ENCODE peak calls at places on chromosomes 7 and 10, in ten cellular contexts. One of them, this sample, is unnamed. For H3K9me3, the result is how much of the 10 kb centered on the place peaks cover.

GRCh38 chr10:122445904-122446303 is 8.5 kb upstream of the ARMS2 start:
- DNase-seq in aorta: no peak
- DNase-seq in astrocyte: no peak
- DNase-seq in CD4-positive, CD25-positive, alpha-beta regulatory T cell: no peak
- DNase-seq in Panc1: no peak
- DNase-seq in lung: no peak
- DNase-seq in OCI-LY7: no peak
- DNase-seq in effector memory CD4-positive, alpha-beta T cell: no peak
- DNase-seq in IMR-90: no peak
- DNase-seq in suprapubic skin: no peak
- DNase-seq in this sample: peak

GRCh38 chr7:99184468-99185225 is 23.3 kb downstream of the KPNA7 start:
- DNase-seq in aorta: no peak
- DNase-seq in astrocyte: no peak
- DNase-seq in CD4-positive, CD25-positive, alpha-beta regulatory T cell: no peak
- DNase-seq in Panc1: no peak
- DNase-seq in lung: peak
- DNase-seq in OCI-LY7: no peak
- DNase-seq in effector memory CD4-positive, alpha-beta T cell: no peak
- DNase-seq in IMR-90: no peak
- DNase-seq in suprapubic skin: no peak
- DNase-seq in this sample: no peak

GRCh38 chr7:33921216-33921938 is 16.0 kb downstream of the BMPER start:
- DNase-seq in aorta: no peak
- DNase-seq in astrocyte: no peak
- DNase-seq in CD4-positive, CD25-positive, alpha-beta regulatory T cell: no peak
- DNase-seq in Panc1: no peak
- DNase-seq in lung: no peak
- DNase-seq in OCI-LY7: no peak
- DNase-seq in effector memory CD4-positive, alpha-beta T cell: no peak
- DNase-seq in IMR-90: peak
- DNase-seq in suprapubic skin: no peak
- DNase-seq in this sample: peak

GRCh38 chr7:45015313-45015712 is 15.3 kb downstream of the CCM2 start:
- DNase-seq in aorta: peak
- DNase-seq in astrocyte: no peak
- DNase-seq in CD4-positive, CD25-positive, alpha-beta regulatory T cell: no peak
- DNase-seq in Panc1: no peak
- DNase-seq in lung: no peak
- DNase-seq in OCI-LY7: no peak
- DNase-seq in effector memory CD4-positive, alpha-beta T cell: no peak
- DNase-seq in IMR-90: no peak
- DNase-seq in suprapubic skin: no peak
- DNase-seq in this sample: no peak

GRCh38 chr7:8274589-8274988 is 12.6 kb upstream of the ICA1 start:
- DNase-seq in aorta: no peak
- DNase-seq in astrocyte: peak
- DNase-seq in CD4-positive, CD25-positive, alpha-beta regulatory T cell: no peak
- DNase-seq in Panc1: no peak
- DNase-seq in lung: no peak
- DNase-seq in OCI-LY7: no peak
- DNase-seq in effector memory CD4-positive, alpha-beta T cell: no peak
- DNase-seq in IMR-90: no peak
- DNase-seq in suprapubic skin: no peak
- DNase-seq in this sample: no peak

GRCh38 chr10:78605800-78606350 is 462.9 kb upstream of the ZMIZ1 start:
- DNase-seq in aorta: no peak
- DNase-seq in astrocyte: no peak
- DNase-seq in CD4-positive, CD25-positive, alpha-beta regulatory T cell: no peak
- DNase-seq in Panc1: peak
- DNase-seq in lung: no peak
- DNase-seq in OCI-LY7: peak
- DNase-seq in effector memory CD4-positive, alpha-beta T cell: no peak
- DNase-seq in IMR-90: no peak
- DNase-seq in suprapubic skin: no peak
- DNase-seq in this sample: peak

GRCh38 chr7:2198206-2198605 is 34.5 kb downstream of the MAD1L1 start:
- DNase-seq in aorta: no peak
- DNase-seq in astrocyte: no peak
- DNase-seq in CD4-positive, CD25-positive, alpha-beta regulatory T cell: no peak
- DNase-seq in Panc1: no peak
- DNase-seq in lung: peak
- DNase-seq in OCI-LY7: no peak
- DNase-seq in effector memory CD4-positive, alpha-beta T cell: no peak
- DNase-seq in IMR-90: no peak
- DNase-seq in suprapubic skin: no peak
- DNase-seq in this sample: no peak

GRCh38 chr10:35336084-35336831 is at the start of gene CCNY:
- DNase-seq in aorta: peak
- DNase-seq in astrocyte: peak
- DNase-seq in CD4-positive, CD25-positive, alpha-beta regulatory T cell: peak
- DNase-seq in Panc1: no peak
- DNase-seq in lung: peak
- DNase-seq in OCI-LY7: peak
- DNase-seq in effector memory CD4-positive, alpha-beta T cell: peak
- DNase-seq in IMR-90: peak
- DNase-seq in suprapubic skin: peak
- DNase-seq in this sample: peak

GRCh38 chr10:128110339-128110738 is 15.9 kb downstream of the MKI67 start:
- DNase-seq in aorta: no peak
- DNase-seq in astrocyte: no peak
- DNase-seq in CD4-positive, CD25-positive, alpha-beta regulatory T cell: no peak
- DNase-seq in Panc1: no peak
- DNase-seq in lung: no peak
- DNase-seq in OCI-LY7: no peak
- DNase-seq in effector memory CD4-positive, alpha-beta T cell: no peak
- DNase-seq in IMR-90: no peak
- DNase-seq in suprapubic skin: no peak
- DNase-seq in this sample: no peak

GRCh38 chr10:70162892-70163201 is 7.5 kb downstream of the SAR1A start:
- DNase-seq in aorta: no peak
- DNase-seq in astrocyte: no peak
- DNase-seq in CD4-positive, CD25-positive, alpha-beta regulatory T cell: no peak
- DNase-seq in Panc1: no peak
- DNase-seq in lung: no peak
- DNase-seq in OCI-LY7: no peak
- DNase-seq in effector memory CD4-positive, alpha-beta T cell: no peak
- DNase-seq in IMR-90: no peak
- DNase-seq in suprapubic skin: no peak
- DNase-seq in this sample: no peak

GRCh38 chr7:82810558-82811259 is 352.0 kb downstream of the PCLO start:
- DNase-seq in aorta: no peak
- DNase-seq in astrocyte: peak
- DNase-seq in CD4-positive, CD25-positive, alpha-beta regulatory T cell: no peak
- DNase-seq in Panc1: peak
- DNase-seq in lung: no peak
- DNase-seq in OCI-LY7: peak
- DNase-seq in effector memory CD4-positive, alpha-beta T cell: no peak
- DNase-seq in IMR-90: peak
- DNase-seq in suprapubic skin: no peak
- DNase-seq in this sample: no peak

GRCh38 chr7:158054081-158054480 is 533.5 kb downstream of the PTPRN2 start:
- DNase-seq in aorta: peak
- DNase-seq in astrocyte: no peak
- DNase-seq in CD4-positive, CD25-positive, alpha-beta regulatory T cell: no peak
- DNase-seq in Panc1: no peak
- DNase-seq in lung: no peak
- DNase-seq in OCI-LY7: no peak
- DNase-seq in effector memory CD4-positive, alpha-beta T cell: no peak
- DNase-seq in IMR-90: no peak
- DNase-seq in suprapubic skin: no peak
- DNase-seq in this sample: no peak

GRCh38 chr7:158050441-158051371 is 536.9 kb downstream of the PTPRN2 start:
- DNase-seq in aorta: peak
- DNase-seq in astrocyte: no peak
- DNase-seq in CD4-positive, CD25-positive, alpha-beta regulatory T cell: no peak
- DNase-seq in Panc1: no peak
- DNase-seq in lung: no peak
- DNase-seq in OCI-LY7: no peak
- DNase-seq in effector memory CD4-positive, alpha-beta T cell: no peak
- DNase-seq in IMR-90: no peak
- DNase-seq in suprapubic skin: peak
- DNase-seq in this sample: no peak

GRCh38 chr7:158051372-158051760 is 536.3 kb downstream of the PTPRN2 start:
- DNase-seq in aorta: no peak
- DNase-seq in astrocyte: no peak
- DNase-seq in CD4-positive, CD25-positive, alpha-beta regulatory T cell: no peak
- DNase-seq in Panc1: no peak
- DNase-seq in lung: no peak
- DNase-seq in OCI-LY7: no peak
- DNase-seq in effector memory CD4-positive, alpha-beta T cell: no peak
- DNase-seq in IMR-90: no peak
- DNase-seq in suprapubic skin: no peak
- DNase-seq in this sample: no peak

GRCh38 chr7:158053516-158053915 is 534.1 kb downstream of the PTPRN2 start:
- DNase-seq in aorta: peak
- DNase-seq in astrocyte: no peak
- DNase-seq in CD4-positive, CD25-positive, alpha-beta regulatory T cell: no peak
- DNase-seq in Panc1: no peak
- DNase-seq in lung: no peak
- DNase-seq in OCI-LY7: no peak
- DNase-seq in effector memory CD4-positive, alpha-beta T cell: no peak
- DNase-seq in IMR-90: no peak
- DNase-seq in suprapubic skin: no peak
- DNase-seq in this sample: no peak

DNA sequence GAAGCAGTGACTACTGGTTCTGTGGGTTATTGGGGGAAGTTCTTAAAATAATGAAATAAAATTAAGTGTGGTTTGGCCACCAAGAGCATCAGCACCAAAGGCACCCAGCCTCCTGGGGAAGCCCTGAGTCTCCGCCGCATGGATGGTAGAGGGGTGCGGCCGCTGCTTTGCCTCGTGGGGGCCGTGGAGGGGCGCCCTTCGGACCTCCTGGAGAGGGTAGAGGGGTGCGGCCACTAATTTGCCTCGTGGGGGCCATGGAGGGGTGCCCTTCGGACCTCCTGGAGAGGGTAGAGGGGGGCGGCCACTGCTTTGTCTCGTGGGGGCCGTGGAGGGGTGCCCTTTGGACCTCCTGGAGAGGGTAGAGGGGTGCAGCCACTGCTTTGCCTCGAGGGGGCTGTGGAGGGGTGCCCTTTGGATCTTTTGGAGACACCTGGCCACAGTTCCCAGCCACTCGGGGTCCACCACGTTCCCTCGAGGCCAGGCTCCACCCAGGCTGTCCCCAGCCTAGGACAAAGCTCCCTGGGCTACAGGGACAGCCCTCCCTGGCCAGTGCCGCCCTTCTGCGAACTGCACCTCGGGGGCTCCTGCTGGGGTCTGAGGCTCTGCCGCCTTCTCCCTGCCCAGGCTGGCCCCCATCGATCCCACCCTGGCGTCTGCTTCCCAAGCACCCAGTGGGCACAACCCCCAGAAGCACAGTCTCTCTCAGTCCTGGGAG is 535.1 kb downstream of the PTPRN2 start:
- DNase-seq in aorta: peak
- DNase-seq in astrocyte: no peak
- DNase-seq in CD4-positive, CD25-positive, alpha-beta regulatory T cell: no peak
- DNase-seq in Panc1: no peak
- DNase-seq in lung: no peak
- DNase-seq in OCI-LY7: no peak
- DNase-seq in effector memory CD4-positive, alpha-beta T cell: no peak
- DNase-seq in IMR-90: no peak
- DNase-seq in suprapubic skin: peak
- DNase-seq in this sample: no peak
- H3K9me3 ChIP-seq in aorta: under half
- H3K9me3 ChIP-seq in astrocyte: under half
- H3K9me3 ChIP-seq in CD4-positive, CD25-positive, alpha-beta regulatory T cell: under half
- H3K9me3 ChIP-seq in Panc1: under half
- H3K9me3 ChIP-seq in lung: under half
- H3K9me3 ChIP-seq in OCI-LY7: under half
- H3K9me3 ChIP-seq in effector memory CD4-positive, alpha-beta T cell: under half
- H3K9me3 ChIP-seq in IMR-90: under half
- H3K9me3 ChIP-seq in suprapubic skin: under half
- H3K9me3 ChIP-seq in this sample: under half

GRCh38 chr7:95592570-95592969 is 3.7 kb downstream of the PDK4 start:
- DNase-seq in aorta: no peak
- DNase-seq in astrocyte: no peak
- DNase-seq in CD4-positive, CD25-positive, alpha-beta regulatory T cell: no peak
- DNase-seq in Panc1: no peak
- DNase-seq in lung: no peak
- DNase-seq in OCI-LY7: no peak
- DNase-seq in effector memory CD4-positive, alpha-beta T cell: no peak
- DNase-seq in IMR-90: no peak
- DNase-seq in suprapubic skin: no peak
- DNase-seq in this sample: no peak
- H3K4me3 ChIP-seq in aorta: peak
- H3K4me3 ChIP-seq in astrocyte: no peak
- H3K4me3 ChIP-seq in CD4-positive, CD25-positive, alpha-beta regulatory T cell: no peak
- H3K4me3 ChIP-seq in Panc1: no peak
- H3K4me3 ChIP-seq in lung: no peak
- H3K4me3 ChIP-seq in OCI-LY7: no peak
- H3K4me3 ChIP-seq in effector memory CD4-positive, alpha-beta T cell: no peak
- H3K4me3 ChIP-seq in IMR-90: no peak
- H3K4me3 ChIP-seq in suprapubic skin: peak
- H3K4me3 ChIP-seq in this sample: no peak

GRCh38 chr10:131204406-131205152 is 106.9 kb downstream of the TCERG1L start:
- DNase-seq in aorta: no peak
- DNase-seq in astrocyte: no peak
- DNase-seq in CD4-positive, CD25-positive, alpha-beta regulatory T cell: no peak
- DNase-seq in Panc1: no peak
- DNase-seq in lung: no peak
- DNase-seq in OCI-LY7: no peak
- DNase-seq in effector memory CD4-positive, alpha-beta T cell: no peak
- DNase-seq in IMR-90: no peak
- DNase-seq in suprapubic skin: no peak
- DNase-seq in this sample: no peak
- H3K9me3 ChIP-seq in aorta: under half
- H3K9me3 ChIP-seq in astrocyte: under half
- H3K9me3 ChIP-seq in CD4-positive, CD25-positive, alpha-beta regulatory T cell: under half
- H3K9me3 ChIP-seq in Panc1: under half
- H3K9me3 ChIP-seq in lung: under half
- H3K9me3 ChIP-seq in OCI-LY7: under half
- H3K9me3 ChIP-seq in effector memory CD4-positive, alpha-beta T cell: under half
- H3K9me3 ChIP-seq in IMR-90: half or more
- H3K9me3 ChIP-seq in suprapubic skin: under half
- H3K9me3 ChIP-seq in this sample: under half

GRCh38 chr7:91995391-91995790 is 54.7 kb downstream of the AKAP9 start:
- DNase-seq in aorta: no peak
- DNase-seq in astrocyte: no peak
- DNase-seq in CD4-positive, CD25-positive, alpha-beta regulatory T cell: no peak
- DNase-seq in Panc1: no peak
- DNase-seq in lung: no peak
- DNase-seq in OCI-LY7: peak
- DNase-seq in effector memory CD4-positive, alpha-beta T cell: no peak
- DNase-seq in IMR-90: no peak
- DNase-seq in suprapubic skin: no peak
- DNase-seq in this sample: no peak

GRCh38 chr7:92002720-92003119 is 62.1 kb downstream of the AKAP9 start:
- DNase-seq in aorta: no peak
- DNase-seq in astrocyte: no peak
- DNase-seq in CD4-positive, CD25-positive, alpha-beta regulatory T cell: no peak
- DNase-seq in Panc1: no peak
- DNase-seq in lung: no peak
- DNase-seq in OCI-LY7: no peak
- DNase-seq in effector memory CD4-positive, alpha-beta T cell: no peak
- DNase-seq in IMR-90: no peak
- DNase-seq in suprapubic skin: no peak
- DNase-seq in this sample: no peak

GRCh38 chr7:91993976-91994375 is 53.3 kb downstream of the AKAP9 start:
- DNase-seq in aorta: no peak
- DNase-seq in astrocyte: no peak
- DNase-seq in CD4-positive, CD25-positive, alpha-beta regulatory T cell: no peak
- DNase-seq in Panc1: no peak
- DNase-seq in lung: no peak
- DNase-seq in OCI-LY7: no peak
- DNase-seq in effector memory CD4-positive, alpha-beta T cell: no peak
- DNase-seq in IMR-90: no peak
- DNase-seq in suprapubic skin: no peak
- DNase-seq in this sample: no peak

GRCh38 chr7:91999631-92000571 is 59.2 kb downstream of the AKAP9 start:
- DNase-seq in aorta: no peak
- DNase-seq in astrocyte: no peak
- DNase-seq in CD4-positive, CD25-positive, alpha-beta regulatory T cell: no peak
- DNase-seq in Panc1: no peak
- DNase-seq in lung: no peak
- DNase-seq in OCI-LY7: no peak
- DNase-seq in effector memory CD4-positive, alpha-beta T cell: no peak
- DNase-seq in IMR-90: no peak
- DNase-seq in suprapubic skin: no peak
- DNase-seq in this sample: no peak
- H3K4me3 ChIP-seq in aorta: no peak
- H3K4me3 ChIP-seq in astrocyte: no peak
- H3K4me3 ChIP-seq in CD4-positive, CD25-positive, alpha-beta regulatory T cell: no peak
- H3K4me3 ChIP-seq in Panc1: no peak
- H3K4me3 ChIP-seq in lung: no peak
- H3K4me3 ChIP-seq in OCI-LY7: no peak
- H3K4me3 ChIP-seq in effector memory CD4-positive, alpha-beta T cell: no peak
- H3K4me3 ChIP-seq in IMR-90: no peak
- H3K4me3 ChIP-seq in suprapubic skin: no peak
- H3K4me3 ChIP-seq in this sample: no peak